ENCODE peak calls at places on chromosomes 6 and 20, in six cellular contexts. X is A172, S is DMS53, O is neural progenitor cell, Z is germinal center, E is Ammon's horn. A is an unnamed sample.
A peak's percentile ranks its signal among the peaks of the same experiment; 100 is the strongest.

GRCh38 chr6:111353914-111354464 is 129.0 kb downstream of the REV3L start:
- DNase-seq in X (no peak), S (no peak), O (no peak), Z (no peak), E (no peak), A (no peak)

GRCh38 chr6:165774903-165775608 is 112.0 kb upstream of the PDE10A start:
- DNase-seq in X (peak; percentile 51), S (peak; percentile 98), O (no peak), Z (no peak), E (no peak), A (no peak)

GRCh38 chr6:82910818-82911217 is 154.8 kb downstream of the UBE3D start:
- DNase-seq in X (no peak), S (no peak), O (no peak), Z (no peak), E (no peak), A (no peak)

GRCh38 chr6:157420497-157420896 is 39.5 kb downstream of the ZDHHC14 start:
- DNase-seq in X (no peak), S (no peak), O (no peak), Z (no peak), E (no peak), A (no peak)

GRCh38 chr6:128508588-128509296 is 11.7 kb downstream of the PTPRK start:
- DNase-seq in X (peak; percentile 90), S (peak; percentile 44), O (no peak), Z (no peak), E (peak; percentile 86), A (peak; percentile 95)

GRCh38 chr20:63441777-63442493 is 30.5 kb downstream of the KCNQ2 start:
- DNase-seq in X (peak; percentile 67), S (peak; percentile 56), O (peak; percentile 54), Z (peak; percentile 42), E (peak; percentile 60), A (peak; percentile 29)

GRCh38 chr6:108165714-108166663 is at the start of gene NR2E1:
- DNase-seq in X (no peak), S (peak; percentile 48), O (peak; percentile 65), Z (no peak), E (peak; percentile 65), A (peak; percentile 25)

GRCh38 chr20:17845701-17846475 is 122.7 kb downstream of the SNX5 start:
- DNase-seq in X (peak; percentile 49), S (no peak), O (no peak), Z (no peak), E (no peak), A (no peak)

GRCh38 chr20:11249239-11249638 is 575.4 kb upstream of the JAG1 start:
- DNase-seq in X (no peak), S (no peak), O (no peak), Z (no peak), E (no peak), A (no peak)

GRCh38 chr20:535958-536357 is 7.6 kb downstream of the CSNK2A1 start:
- DNase-seq in X (no peak), S (no peak), O (no peak), Z (peak; percentile 25), E (no peak), A (peak; percentile 30)

GRCh38 chr6:111478064-111478476 is 4.9 kb downstream of the REV3L start:
- DNase-seq in X (no peak), S (peak; percentile 18), O (no peak), Z (no peak), E (no peak), A (peak; percentile 33)

GRCh38 chr6:39263299-39264037 is 34.2 kb upstream of the KCNK5 start:
- DNase-seq in X (no peak), S (no peak), O (no peak), Z (no peak), E (no peak), A (peak; percentile 16)

A was measured in mammary epithelial cell.